ENCODE peak calls at places on chromosomes 4 and X, in nine cellular contexts. R is astrocyte of the spinal cord, V is HCEC 1CT, Q is AG10803, N is lung microvascular endothelial cell, M is cardiac muscle cell, U is H4, P is hepatocyte, K is A549. E is an unnamed sample.

GRCh38 chr4:8858188-8858924 is 13.3 kb downstream of the HMX1 start:
- DNase-seq in V (no peak), N (no peak), P (no peak), R (no peak), U (no peak), M (no peak), Q (no peak), K (no peak), E (no peak)

GRCh38 chr4:8220661-8221446 is 21.8 kb downstream of the SH3TC1 start:
- DNase-seq in P (no peak), R (no peak), V (no peak), M (no peak), K (no peak), N (no peak), U (no peak), Q (no peak), E (no peak)

GRCh38 chr4:14802596-14802995 is 199.7 kb upstream of the CPEB2 start:
- DNase-seq in K (no peak), M (no peak), P (no peak), Q (no peak), N (no peak), V (no peak), U (no peak), R (no peak), E (no peak)

GRCh38 chr4:165502919-165503907 is 124.4 kb downstream of the CPE start:
- DNase-seq in Q (no peak), V (peak), N (peak), K (peak), R (peak), M (no peak), U (peak), P (peak), E (no peak)

GRCh38 chr4:76233967-76234678 is 17.4 kb upstream of the FAM47E start:
- DNase-seq in K (peak), Q (no peak), U (no peak), R (no peak), P (no peak), V (no peak), N (no peak), M (no peak), E (no peak)

GRCh38 chr4:7687006-7687405 is 252.3 kb upstream of the PSAPL1 start:
- DNase-seq in U (no peak), K (no peak), M (no peak), N (no peak), V (no peak), R (no peak), P (no peak), Q (no peak), E (no peak)

GRCh38 chr4:7323461-7323871 is 111.3 kb downstream of the PSAPL1 start:
- DNase-seq in V (no peak), U (no peak), M (no peak), Q (no peak), N (no peak), P (no peak), K (no peak), R (no peak), E (no peak)

GRCh38 chr4:21451032-21451431 is 497.5 kb downstream of the KCNIP4 start:
- DNase-seq in P (no peak), V (no peak), Q (peak), N (no peak), R (peak), M (no peak), K (no peak), U (peak), E (no peak)

GRCh38 chrX:41452565-41452964 is 5.4 kb downstream of the NYX start:
- DNase-seq in U (peak), R (no peak), N (no peak), K (no peak), P (no peak), M (no peak), Q (peak), V (no peak), E (no peak)

GRCh38 chrX:437636-438390 is 51.1 kb upstream of the PPP2R3B start:
- DNase-seq in Q (no peak), M (no peak), N (no peak), K (no peak), P (no peak), U (no peak), R (no peak), V (no peak), E (no peak)

GRCh38 chrX:105608745-105609144 is 213.6 kb upstream of the NRK start:
- DNase-seq in U (peak), R (peak), N (no peak), K (no peak), P (no peak), Q (no peak), M (no peak), V (no peak), E (no peak)

GRCh38 chr4:122073615-122074014 is 78.5 kb upstream of the BLTP1 start:
- DNase-seq in R (no peak), V (no peak), K (no peak), Q (no peak), U (no peak), M (no peak), N (no peak), P (no peak), E (no peak)

GRCh38 chrX:43556207-43556606 is 99.9 kb upstream of the MAOA start:
- DNase-seq in K (no peak), U (no peak), V (no peak), N (no peak), M (no peak), Q (no peak), P (no peak), R (no peak), E (no peak)

GRCh38 chr4:85257817-85258216 is 217.1 kb upstream of the ARHGAP24 start:
- DNase-seq in Q (no peak), R (no peak), N (no peak), K (no peak), P (peak), M (no peak), V (no peak), U (no peak), E (no peak)

GRCh38 chr4:8390604-8391003 is 49.9 kb downstream of the ACOX3 start:
- DNase-seq in V (no peak), P (no peak), U (no peak), Q (no peak), K (no peak), M (peak), R (no peak), N (no peak), E (no peak)

GRCh38 chr4:169279111-169279510 is 8.4 kb upstream of the SH3RF1 start:
- DNase-seq in N (no peak), U (no peak), V (no peak), R (peak), Q (no peak), K (no peak), M (no peak), P (no peak), E (no peak)

GRCh38 chr4:125266901-125267601 is 47.7 kb upstream of the FAT4 start:
- DNase-seq in U (no peak), N (no peak), P (peak), M (peak), Q (peak), V (peak), K (peak), R (peak), E (no peak)

GRCh38 chr4:118765399-118765798 is 70.5 kb downstream of the SEC24D start:
- DNase-seq in N (no peak), R (peak), U (peak), Q (peak), K (peak), M (peak), V (peak), P (peak), E (no peak)